ENCODE peak calls at places on chromosomes 5 and 9, in six cellular contexts. I, G, H, F, E and T are unnamed samples.
A peak's percentile ranks its signal among the peaks of the same experiment; 100 is the strongest.

GRCh38 chr9:120348951-120349429 is 231.0 kb downstream of the CDK5RAP2 start:
- DNase-seq in I (peak; percentile 56), G (peak; percentile 19), H (no peak), F (no peak), E (peak; percentile 64), T (peak; percentile 73)

GRCh38 chr9:104944356-104944755 is 16.4 kb upstream of the ABCA1 start:
- DNase-seq in I (no peak), G (no peak), H (no peak), F (no peak), E (no peak), T (no peak)

GRCh38 chr9:135045264-135046155 is 42.0 kb upstream of the OLFM1 start:
- DNase-seq in I (no peak), G (no peak), H (no peak), F (peak; percentile 66), E (no peak), T (no peak)

GRCh38 chr9:111668026-111668573 is 6.7 kb downstream of the GNG10 start:
- DNase-seq in I (no peak), G (no peak), H (no peak), F (no peak), E (peak; percentile 51), T (no peak)

GRCh38 chr9:128553695-128554094 is 1.3 kb downstream of the SPTAN1 start:
- DNase-seq in I (peak; percentile 90), G (no peak), H (no peak), F (no peak), E (peak; percentile 88), T (no peak)

GRCh38 chr9:120402741-120403542 is 177.0 kb downstream of the CDK5RAP2 start:
- DNase-seq in I (peak; percentile 87), G (no peak), H (no peak), F (no peak), E (peak; percentile 99), T (no peak)

GRCh38 chr5:525916-526315 is 1.7 kb upstream of the SLC9A3 start:
- DNase-seq in I (no peak), G (no peak), H (no peak), F (no peak), E (no peak), T (no peak)

GRCh38 chr5:38551020-38552017 is 5.1 kb downstream of the LIFR start:
- DNase-seq in I (peak; percentile 76), G (no peak), H (no peak), F (no peak), E (peak; percentile 78), T (peak; percentile 26)

GRCh38 chr9:113160571-113160970 is 9.8 kb downstream of the SLC31A2 start:
- DNase-seq in I (no peak), G (no peak), H (no peak), F (no peak), E (no peak), T (no peak)

GRCh38 chr9:124770359-124771020 is 621 bp downstream of the NR6A1 start:
- DNase-seq in I (no peak), G (peak; percentile 75), H (no peak), F (no peak), E (no peak), T (peak; percentile 88)

GRCh38 chr9:110650261-110650660 is 18.3 kb upstream of the MUSK start:
- DNase-seq in I (peak; percentile 91), G (no peak), H (no peak), F (no peak), E (peak; percentile 95), T (no peak)

GRCh38 chr9:33436445-33436844 is 10.9 kb downstream of the AQP3 start:
- DNase-seq in I (no peak), G (no peak), H (no peak), F (no peak), E (no peak), T (peak; percentile 93)

GRCh38 chr5:132177691-132178149 is 49.9 kb downstream of the P4HA2 start:
- DNase-seq in I (no peak), G (no peak), H (no peak), F (no peak), E (no peak), T (no peak)

GRCh38 chr9:69465473-69465872 is 140.5 kb downstream of the ENTREP1 start:
- DNase-seq in I (peak; percentile 10), G (no peak), H (no peak), F (no peak), E (no peak), T (no peak)

GRCh38 chr9:125255781-125256391 is 5.7 kb upstream of the GAPVD1 start:
- DNase-seq in I (no peak), G (no peak), H (no peak), F (no peak), E (no peak), T (peak; percentile 62)

GRCh38 chr5:134509308-134510040 is 16.0 kb upstream of the JADE2 start:
- DNase-seq in I (peak; percentile 20), G (no peak), H (no peak), F (no peak), E (peak; percentile 35), T (peak; percentile 89)

GRCh38 chr9:111056554-111056953 is 18.3 kb upstream of the LPAR1 start:
- DNase-seq in I (peak; percentile 64), G (no peak), H (no peak), F (no peak), E (peak; percentile 89), T (no peak)

GRCh38 chr5:76733049-76733417 is 17.1 kb downstream of the F2R start:
- DNase-seq in I (no peak), G (no peak), H (no peak), F (no peak), E (no peak), T (no peak)

GRCh38 chr9:25350011-25350410 is 328.2 kb downstream of the TUSC1 start:
- DNase-seq in I (no peak), G (no peak), H (no peak), F (no peak), E (no peak), T (no peak)

GRCh38 chr5:54390015-54390414 is 65.5 kb upstream of the HSPB3 start:
- DNase-seq in I (peak; percentile 76), G (peak; percentile 41), H (no peak), F (no peak), E (peak; percentile 96), T (peak; percentile 91)

GRCh38 chr5:94793113-94793815 is 174.8 kb downstream of the SLF1 start:
- DNase-seq in I (peak; percentile 77), G (no peak), H (no peak), F (no peak), E (peak; percentile 85), T (no peak)

GRCh38 chr5:32767948-32768427 is 56.9 kb downstream of the NPR3 start:
- DNase-seq in I (peak; percentile 89), G (no peak), H (no peak), F (no peak), E (peak; percentile 99), T (no peak)

GRCh38 chr5:134525687-134526482 is 415 bp downstream of the JADE2 start:
- DNase-seq in I (peak; percentile 82), G (peak; percentile 85), H (peak; percentile 53), F (no peak), E (peak; percentile 75), T (peak; percentile 76)

GRCh38 chr5:58462154-58462553 is 2.3 kb upstream of the PLK2 start:
- DNase-seq in I (peak; percentile 25), G (no peak), H (no peak), F (no peak), E (no peak), T (peak; percentile 42)

GRCh38 chr5:56279291-56279690 is 46.2 kb upstream of the ANKRD55 start:
- DNase-seq in I (no peak), G (no peak), H (no peak), F (no peak), E (no peak), T (no peak)

GRCh38 chr5:141839015-141839513 is 39.1 kb downstream of the PCDH1 start:
- DNase-seq in I (peak; percentile 35), G (no peak), H (no peak), F (no peak), E (no peak), T (no peak)
- H3K4me3 ChIP-seq in I (no peak overlapping the region), G (no peak overlapping the region), H (no peak overlapping the region), F (no peak overlapping the region), E (no peak overlapping the region), T (no peak overlapping the region)

DNA sequence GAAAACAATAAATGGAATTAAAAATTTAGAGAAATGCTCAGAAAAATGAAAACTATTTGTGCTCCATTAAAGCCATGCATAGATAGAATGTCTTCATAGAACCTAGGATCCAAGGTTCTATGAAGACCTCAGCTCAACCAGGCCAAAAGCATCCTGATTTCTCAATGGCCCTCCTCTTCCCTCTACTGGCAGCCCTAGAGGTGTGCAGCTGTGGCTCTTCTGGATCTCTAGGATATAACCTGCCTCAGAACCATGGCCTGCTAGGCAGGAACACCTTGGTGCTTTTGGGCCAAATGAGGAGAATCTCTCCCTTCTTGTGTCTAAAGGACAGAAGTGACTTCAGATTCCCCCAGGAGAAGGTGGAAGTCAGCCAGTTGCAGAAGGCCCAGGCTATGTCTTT is 15.1 kb downstream of the IFNA1 start:
- DNase-seq in I (peak; percentile 47), G (no peak), H (no peak), F (no peak), E (peak; percentile 50), T (peak; percentile 16)
- TF ChIP-seq CTCF in I (peak; percentile 76), G (peak; percentile 54), H (peak; percentile 52), F (peak; percentile 16), E (peak; percentile 75), T (peak; percentile 72)

GRCh38 chr5:67063055-67063454 is 133.5 kb downstream of the CD180 start:
- DNase-seq in I (no peak), G (no peak), H (no peak), F (no peak), E (no peak), T (no peak)

GRCh38 chr5:67066815-67067214 is 129.8 kb downstream of the CD180 start:
- DNase-seq in I (peak; percentile 36), G (no peak), H (no peak), F (no peak), E (peak; percentile 24), T (no peak)

GRCh38 chr5:67063791-67064190 is 132.8 kb downstream of the CD180 start:
- DNase-seq in I (peak; percentile 26), G (no peak), H (no peak), F (no peak), E (peak; percentile 84), T (no peak)

GRCh38 chr5:67065697-67066096 is 130.9 kb downstream of the CD180 start:
- DNase-seq in I (no peak), G (no peak), H (no peak), F (no peak), E (no peak), T (no peak)

DNA sequence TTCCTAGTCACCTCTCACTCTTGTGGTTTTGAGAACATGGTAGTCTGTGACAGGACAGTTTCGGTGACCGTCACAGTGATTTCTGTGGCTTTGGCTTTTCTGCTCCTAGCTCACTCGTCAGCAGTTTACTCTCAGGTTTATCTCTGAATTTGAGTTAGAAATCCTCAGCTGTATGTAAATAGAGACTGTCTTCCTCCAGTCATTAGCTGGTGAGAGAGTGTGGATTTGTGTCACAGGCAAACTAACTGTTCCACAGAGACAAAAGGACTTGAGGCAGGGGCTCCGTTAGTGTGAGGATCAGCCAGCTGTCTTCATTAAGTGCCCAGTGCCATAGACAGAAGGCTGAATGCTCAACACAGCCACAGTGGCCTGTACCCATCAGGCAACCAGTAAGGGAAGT is 131.4 kb downstream of the CD180 start:
- DNase-seq in I (no peak), G (no peak), H (no peak), F (no peak), E (no peak), T (no peak)
- H3K4me3 ChIP-seq in I (no peak overlapping the region), G (no peak overlapping the region), H (no peak overlapping the region), F (no peak overlapping the region), E (no peak overlapping the region), T (no peak overlapping the region)

DNA sequence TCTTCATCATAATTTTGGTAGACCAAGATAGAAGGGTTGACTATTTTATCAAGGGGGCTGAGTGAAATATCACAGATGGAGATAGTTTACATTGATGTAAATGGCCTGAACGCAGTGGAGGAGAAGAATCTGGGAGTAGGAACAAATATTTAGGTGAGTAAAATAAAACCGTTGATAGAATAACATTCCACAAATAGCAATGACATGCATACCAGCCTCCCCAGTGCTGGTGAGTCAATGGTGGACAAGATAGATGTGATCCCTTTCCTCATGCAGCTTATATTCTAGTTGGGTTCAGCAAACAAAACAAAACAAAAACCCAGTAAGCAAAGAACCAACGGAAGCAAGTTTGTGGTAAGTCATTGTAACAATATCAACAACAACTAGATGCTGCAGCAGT is 385.2 kb downstream of the FAM170A start:
- DNase-seq in I (no peak), G (no peak), H (no peak), F (no peak), E (peak; percentile 6), T (no peak)
- TF ChIP-seq CTCF in I (no peak), G (no peak), H (no peak), F (no peak), E (no peak), T (no peak)